ENCODE peak calls at places on chromosomes 7 and 10, in six cellular contexts. F, N, S, C, U and D are unnamed samples. For H3K36me3, the result is how much of the 10 kb centered on the place peaks cover.

GRCh38 chr10:133016493-133017202 is 71.1 kb upstream of the ADGRA1 start:
- DNase-seq in C (peak), N (no peak), S (no peak), U (peak), F (peak), D (no peak)

GRCh38 chr10:113709221-113709838 is 29.6 kb downstream of the CASP7 start:
- DNase-seq in S (no peak), U (no peak), F (no peak), C (no peak), N (peak), D (peak)

GRCh38 chr7:99997545-99998137 is 17.8 kb upstream of the ZKSCAN1 start:
- DNase-seq in C (peak), U (peak), N (peak), F (peak), S (no peak), D (no peak)

GRCh38 chr7:496528-497295 is 22.9 kb downstream of the PDGFA start:
- DNase-seq in S (no peak), N (no peak), U (peak), F (peak), C (peak), D (no peak)

GRCh38 chr7:82164813-82165212 is 278.8 kb downstream of the CACNA2D1 start:
- DNase-seq in U (no peak), S (no peak), C (no peak), F (no peak), N (peak), D (no peak)

GRCh38 chr10:132555648-132556575 is 18.3 kb downstream of the INPP5A start:
- DNase-seq in N (no peak), U (peak), S (no peak), F (no peak), C (no peak), D (no peak)

GRCh38 chr7:73768661-73769480 is 1.2 kb downstream of the CLDN3 start:
- DNase-seq in F (no peak), N (no peak), S (no peak), U (peak), C (peak), D (no peak)

GRCh38 chr7:137538361-137538762 is 194.8 kb upstream of the PTN start:
- DNase-seq in F (no peak), C (no peak), U (no peak), N (peak), S (no peak), D (peak)

GRCh38 chr10:88892223-88892967 is 12.3 kb downstream of the STAMBPL1 start:
- DNase-seq in S (no peak), F (no peak), N (peak), U (no peak), C (no peak), D (no peak)

GRCh38 chr10:11097686-11098085 is 80.0 kb downstream of the CELF2 start:
- DNase-seq in U (no peak), C (no peak), F (no peak), S (no peak), N (no peak), D (no peak)

GRCh38 chr10:110512461-110513187 is 14.9 kb downstream of the DUSP5 start:
- DNase-seq in N (peak), U (no peak), C (no peak), S (no peak), F (no peak), D (peak)

GRCh38 chr7:29811597-29811996 is 5.3 kb downstream of the WIPF3 start:
- DNase-seq in N (no peak), F (no peak), S (no peak), C (no peak), U (no peak), D (no peak)

GRCh38 chr10:61140765-61141392 is 196.9 kb upstream of the RHOBTB1 start:
- DNase-seq in U (no peak), C (no peak), N (peak), S (peak), F (no peak), D (peak)

GRCh38 chr7:148800677-148801076 is 83.4 kb downstream of the EZH2 start:
- DNase-seq in F (no peak), U (no peak), S (no peak), N (no peak), C (no peak), D (no peak)
- H3K36me3 ChIP-seq in F (half or more), U (half or more), S (under half), N (under half), C (under half), D (half or more)

GRCh38 chr7:50379539-50379938 is 70.6 kb downstream of the FIGNL1 start:
- DNase-seq in C (no peak), F (no peak), N (no peak), S (no peak), U (no peak), D (no peak)
- H3K36me3 ChIP-seq in C (under half), F (under half), N (under half), S (under half), U (half or more), D (under half)

GRCh38 chr10:3100093-3100792 is 32.9 kb downstream of the PFKP start:
- DNase-seq in S (no peak), U (no peak), F (no peak), C (peak), N (no peak), D (no peak)

GRCh38 chr10:3097160-3097559 is 29.8 kb downstream of the PFKP start:
- DNase-seq in U (no peak), F (no peak), N (no peak), C (no peak), S (no peak), D (no peak)

GRCh38 chr10:3100856-3101640 is 33.7 kb downstream of the PFKP start:
- DNase-seq in F (no peak), N (no peak), C (peak), U (no peak), S (no peak), D (no peak)

GRCh38 chr10:3099291-3100092 is 32.1 kb downstream of the PFKP start:
- DNase-seq in C (peak), U (no peak), F (no peak), S (no peak), N (peak), D (no peak)

GRCh38 chr10:3098689-3099088 is 31.3 kb downstream of the PFKP start:
- DNase-seq in C (peak), U (no peak), F (no peak), S (no peak), N (no peak), D (no peak)
- H3K36me3 ChIP-seq in C (under half), U (under half), F (under half), S (under half), N (under half), D (half or more)

GRCh38 chr7:4751398-4751947 is 23.9 kb upstream of the AP5Z1 start:
- DNase-seq in N (no peak), S (no peak), U (no peak), F (no peak), C (no peak), D (no peak)
- H3K36me3 ChIP-seq in N (under half), S (under half), U (under half), F (under half), C (under half), D (half or more)

GRCh38 chr10:842795-843194 is 88.7 kb downstream of the LARP4B start:
- DNase-seq in C (no peak), F (no peak), U (no peak), S (no peak), N (no peak), D (no peak)

GRCh38 chr10:836782-837181 is 94.7 kb downstream of the LARP4B start:
- DNase-seq in U (no peak), N (peak), S (no peak), F (no peak), C (no peak), D (no peak)

GRCh38 chr10:843703-844102 is 87.8 kb downstream of the LARP4B start:
- DNase-seq in C (no peak), N (no peak), U (no peak), F (no peak), S (no peak), D (no peak)

GRCh38 chr10:841535-841934 is 90.0 kb downstream of the LARP4B start:
- DNase-seq in U (no peak), S (no peak), N (no peak), F (no peak), C (no peak), D (no peak)

GRCh38 chr10:839550-840205 is 91.8 kb downstream of the LARP4B start:
- DNase-seq in N (no peak), C (no peak), S (no peak), F (no peak), U (no peak), D (no peak)
- H3K36me3 ChIP-seq in N (under half), C (under half), S (under half), F (half or more), U (half or more), D (half or more)

GRCh38 chr7:50540785-50541579 is 24.2 kb downstream of the DDC start:
- DNase-seq in U (no peak), S (no peak), F (no peak), N (no peak), C (no peak), D (no peak)

GRCh38 chr7:50543776-50544442 is 21.3 kb downstream of the DDC start:
- DNase-seq in S (no peak), N (no peak), F (no peak), C (no peak), U (no peak), D (no peak)

GRCh38 chr7:50542132-50542531 is 23.1 kb downstream of the DDC start:
- DNase-seq in S (no peak), F (no peak), U (no peak), N (no peak), C (no peak), D (no peak)

GRCh38 chr7:50539725-50540124 is 25.5 kb downstream of the DDC start:
- DNase-seq in N (no peak), F (no peak), C (no peak), S (no peak), U (no peak), D (no peak)

DNA sequence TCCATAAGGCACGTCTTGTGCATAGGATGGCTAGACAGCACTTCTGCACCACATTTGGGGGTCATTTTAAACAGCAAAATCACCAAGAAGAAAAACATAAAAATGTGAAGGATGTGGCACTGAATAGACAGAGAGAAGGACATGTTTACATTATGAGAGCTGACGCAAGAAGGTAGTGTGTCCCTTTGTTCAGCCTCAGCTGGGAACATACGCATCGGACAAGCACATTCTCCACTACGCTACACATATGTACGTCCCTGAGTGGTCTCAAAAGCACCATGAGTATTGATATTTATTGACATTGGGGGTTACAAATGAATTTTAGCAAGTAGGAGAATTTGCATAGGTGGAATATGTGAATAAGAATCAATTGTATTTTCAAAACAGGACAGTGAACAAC is 20.2 kb downstream of the DDC start:
- DNase-seq in F (no peak), C (no peak), U (no peak), S (no peak), N (no peak), D (no peak)
- H3K36me3 ChIP-seq in F (under half), C (under half), U (under half), S (under half), N (under half), D (under half)

DNA sequence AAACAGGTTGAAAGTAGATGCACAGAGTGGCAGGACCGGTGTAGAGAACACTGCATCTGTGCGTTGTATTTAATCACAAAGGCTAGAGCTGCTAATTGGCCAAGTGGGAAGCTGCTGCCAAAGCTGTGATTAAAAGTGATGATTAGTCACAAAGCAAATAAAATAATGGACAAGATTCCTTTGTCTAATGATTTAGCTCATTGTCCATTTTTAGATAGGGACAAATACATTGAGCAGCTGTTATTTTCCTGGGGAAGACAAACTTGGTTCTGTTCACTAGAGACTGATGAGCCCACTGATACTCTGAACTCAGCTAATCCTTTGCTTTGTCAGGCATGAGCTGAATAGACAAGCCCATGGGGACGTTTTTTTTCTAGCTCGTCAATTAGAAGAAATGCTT is 19.7 kb downstream of the UBE3C start:
- DNase-seq in S (no peak), N (no peak), F (no peak), U (no peak), C (no peak), D (no peak)
- H3K36me3 ChIP-seq in S (under half), N (under half), F (under half), U (under half), C (under half), D (under half)